ENCODE peak calls at places on chromosome 11, in ten cellular contexts. X is effector memory CD4-positive, alpha-beta T cell; Q is pancreas; Y is A549; O is iPS DF 6.9; G is CD4-positive, CD25-positive, alpha-beta regulatory T cell; F is adrenal gland; A is tibial artery; S is mesendoderm; E is fibroblast of lung. K is an unnamed sample. For H3K4me1, the result is how much of the 10 kb centered on the place peaks cover.

GRCh38 chr11:62546937-62547625 is 475 bp upstream of the AHNAK start:
- DNase-seq in S (peak), G (no peak), F (no peak), E (peak), X (no peak), Y (peak), Q (peak), A (no peak), O (no peak), K (peak)

GRCh38 chr11:67268684-67269268 is 2.5 kb downstream of the GRK2 start:
- DNase-seq in G (no peak), A (peak), X (no peak), O (no peak), Y (no peak), F (no peak), S (no peak), Q (no peak), E (no peak), K (no peak)

GRCh38 chr11:32831241-32831640 is 1.5 kb downstream of the PRRG4 start:
- DNase-seq in Y (no peak), X (no peak), Q (no peak), O (no peak), A (no peak), F (no peak), G (no peak), S (no peak), E (no peak), K (no peak)

GRCh38 chr11:130847517-130847916 is 68.8 kb downstream of the SNX19 start:
- DNase-seq in X (no peak), Q (no peak), A (no peak), O (no peak), S (no peak), G (no peak), E (peak), Y (peak), F (no peak), K (no peak)

GRCh38 chr11:74842967-74843366 is 94.3 kb downstream of the RNF169 start:
- DNase-seq in G (no peak), A (no peak), Y (no peak), S (no peak), X (no peak), E (no peak), O (no peak), Q (no peak), F (no peak), K (no peak)

GRCh38 chr11:15826826-15827225 is 529.5 kb downstream of the SOX6 start:
- DNase-seq in G (no peak), Y (peak), F (peak), Q (no peak), X (no peak), O (peak), S (peak), A (no peak), E (peak), K (peak)

GRCh38 chr11:46050065-46050464 is 71.2 kb downstream of the PHF21A start:
- DNase-seq in X (no peak), F (peak), Q (no peak), A (no peak), O (no peak), Y (no peak), S (peak), G (no peak), E (peak), K (peak)

GRCh38 chr11:16049611-16050010 is 306.7 kb downstream of the SOX6 start:
- DNase-seq in A (no peak), Y (no peak), G (no peak), S (peak), E (no peak), X (no peak), O (no peak), Q (no peak), F (no peak), K (no peak)

GRCh38 chr11:104917259-104918112 is 19.2 kb upstream of the CASP12 start:
- DNase-seq in X (no peak), O (no peak), S (no peak), E (no peak), Q (no peak), A (no peak), G (no peak), Y (no peak), F (no peak), K (no peak)

GRCh38 chr11:14300661-14301304 is 58.2 kb downstream of the RRAS2 start:
- DNase-seq in E (peak), A (peak), O (peak), X (peak), F (peak), Y (peak), G (no peak), S (peak), Q (peak), K (peak)

GRCh38 chr11:119169272-119169719 is 771 bp downstream of the NLRX1 start:
- DNase-seq in F (peak), E (peak), O (peak), A (peak), Q (no peak), S (peak), X (no peak), G (no peak), Y (peak), K (peak)

GRCh38 chr11:96097844-96098421 is 174.0 kb upstream of the MTMR2 start:
- DNase-seq in A (no peak), G (no peak), S (no peak), F (no peak), Y (no peak), E (no peak), O (no peak), X (no peak), Q (no peak), K (no peak)

GRCh38 chr11:122209619-122210377 is 93.8 kb upstream of the BLID start:
- DNase-seq in G (no peak), O (no peak), E (peak), Y (peak), S (no peak), X (no peak), A (peak), F (peak), Q (peak), K (no peak)

GRCh38 chr11:115215694-115216615 is 288.3 kb downstream of the CADM1 start:
- DNase-seq in X (no peak), Y (peak), G (no peak), E (no peak), Q (no peak), S (peak), F (no peak), O (no peak), A (no peak), K (no peak)

GRCh38 chr11:70470127-70470526 is 71.8 kb downstream of the CTTN start:
- DNase-seq in O (no peak), Q (no peak), X (no peak), F (no peak), A (no peak), S (no peak), E (peak), Y (no peak), G (no peak), K (no peak)

GRCh38 chr11:102573851-102574250 is 43.3 kb upstream of the MMP7 start:
- DNase-seq in A (no peak), O (no peak), F (no peak), S (no peak), Y (peak), E (peak), G (no peak), Q (no peak), X (no peak), K (no peak)

GRCh38 chr11:59611570-59612565 is 3.7 kb downstream of the OSBP start:
- DNase-seq in Q (peak), X (no peak), A (no peak), S (no peak), G (no peak), F (no peak), Y (no peak), E (no peak), O (no peak), K (no peak)

GRCh38 chr11:45771194-45771941 is 33.6 kb upstream of the SLC35C1 start:
- DNase-seq in Y (peak), G (peak), S (peak), F (peak), E (peak), Q (peak), A (peak), O (no peak), X (peak), K (peak)

DNA sequence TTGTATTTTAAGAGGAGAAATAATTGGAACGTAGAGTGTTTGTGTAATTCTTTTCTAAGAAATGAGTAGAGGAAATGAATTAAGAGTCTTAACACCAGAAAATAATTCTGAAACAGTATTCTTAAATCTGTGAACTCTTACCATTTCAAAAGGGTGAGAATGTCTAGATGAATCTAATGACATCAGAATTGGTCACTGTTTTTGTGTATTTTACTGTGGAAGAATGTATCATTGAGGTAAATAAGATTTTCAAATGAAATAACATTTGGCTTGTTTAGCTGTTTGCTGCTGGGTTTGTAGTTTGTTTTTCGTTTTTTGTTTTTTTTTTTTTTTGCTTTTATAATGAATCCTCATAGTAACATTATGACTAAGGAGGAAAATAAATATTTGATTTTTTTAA is 97.6 kb downstream of the EMSY start:
- DNase-seq in G (no peak), Y (no peak), A (no peak), S (no peak), F (no peak), E (no peak), X (no peak), O (no peak), Q (no peak), K (no peak)
- H3K4me3 ChIP-seq in G (no peak), Y (no peak), A (no peak), S (no peak), F (no peak), E (no peak), X (no peak), O (no peak), Q (no peak), K (no peak)

DNA sequence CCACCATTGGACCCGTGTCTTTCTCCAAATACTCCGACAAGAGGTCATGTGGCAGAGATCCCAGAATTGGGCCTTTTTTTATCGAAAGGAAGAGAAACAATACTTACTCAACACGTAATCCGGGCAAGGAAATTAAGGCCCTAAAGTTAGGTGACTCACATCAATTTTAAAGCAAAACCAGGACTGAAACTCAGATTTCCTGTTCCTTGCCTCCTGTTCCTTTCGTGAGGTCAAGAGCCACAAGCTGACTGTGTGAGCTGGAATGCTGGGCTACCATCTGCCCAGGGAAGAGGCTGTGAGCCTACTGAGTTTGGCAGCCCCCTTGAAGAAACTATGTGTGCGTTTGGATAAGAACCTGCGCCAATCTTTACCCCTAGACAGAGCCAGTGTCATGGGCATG is 27.1 kb upstream of the MRGPRX2 start:
- DNase-seq in E (peak), G (no peak), F (no peak), O (no peak), S (no peak), A (no peak), X (no peak), Y (no peak), Q (no peak), K (no peak)
- H3K4me1 ChIP-seq in E (under half), G (under half), F (under half), O (under half), S (under half), A (under half), X (under half), Y (under half), Q (under half), K (under half)

GRCh38 chr11:3058753-3059664 is 1.8 kb upstream of the CARS1 start:
- DNase-seq in X (no peak), A (no peak), F (no peak), G (no peak), O (no peak), Y (peak), Q (no peak), E (peak), S (peak), K (no peak)

GRCh38 chr11:3056296-3057068 is 741 bp downstream of the CARS1 start:
- DNase-seq in Y (no peak), S (no peak), O (no peak), G (no peak), X (no peak), A (peak), F (no peak), E (no peak), Q (no peak), K (peak)

GRCh38 chr11:3052567-3052966 is 4.7 kb downstream of the CARS1 start:
- DNase-seq in F (no peak), E (no peak), X (no peak), S (no peak), Y (no peak), Q (no peak), O (no peak), G (no peak), A (no peak), K (no peak)

GRCh38 chr11:3057069-3057963 is at the start of gene CARS1:
- DNase-seq in F (peak), E (peak), Q (peak), O (peak), G (peak), S (peak), Y (peak), A (peak), X (peak), K (peak)

GRCh38 chr11:3055881-3056280 is 1.3 kb downstream of the CARS1 start:
- DNase-seq in S (no peak), Y (no peak), O (no peak), F (no peak), Q (no peak), G (no peak), X (no peak), A (peak), E (no peak), K (no peak)
- H3K4me3 ChIP-seq in S (no peak), Y (peak), O (no peak), F (peak), Q (peak), G (peak), X (no peak), A (peak), E (peak), K (peak)

GRCh38 chr11:34356918-34357645 is 728 bp downstream of the ABTB2 start:
- DNase-seq in S (peak), Q (peak), A (peak), F (peak), G (peak), Y (peak), O (no peak), X (peak), E (peak), K (peak)
- H3K4me1 ChIP-seq in S (under half), Q (under half), A (under half), F (under half), G (under half), Y (under half), O (under half), X (under half), E (under half), K (under half)

GRCh38 chr11:6666302-6667183 is 10.9 kb upstream of the DCHS1 start:
- DNase-seq in O (no peak), S (no peak), X (no peak), G (no peak), Y (no peak), A (no peak), E (no peak), Q (no peak), F (no peak), K (no peak)

GRCh38 chr11:6667733-6668374 is 12.2 kb upstream of the DCHS1 start:
- DNase-seq in S (peak), X (peak), F (no peak), Q (no peak), E (peak), O (no peak), G (no peak), A (no peak), Y (peak), K (no peak)

GRCh38 chr11:6672006-6672405 is 11.1 kb downstream of the MRPL17 start:
- DNase-seq in A (no peak), S (no peak), E (no peak), Y (no peak), Q (no peak), F (no peak), X (no peak), O (no peak), G (no peak), K (no peak)

GRCh38 chr11:6673523-6673922 is 9.6 kb downstream of the MRPL17 start:
- DNase-seq in X (no peak), S (no peak), O (no peak), G (no peak), A (no peak), Q (no peak), F (no peak), E (no peak), Y (no peak), K (no peak)

DNA sequence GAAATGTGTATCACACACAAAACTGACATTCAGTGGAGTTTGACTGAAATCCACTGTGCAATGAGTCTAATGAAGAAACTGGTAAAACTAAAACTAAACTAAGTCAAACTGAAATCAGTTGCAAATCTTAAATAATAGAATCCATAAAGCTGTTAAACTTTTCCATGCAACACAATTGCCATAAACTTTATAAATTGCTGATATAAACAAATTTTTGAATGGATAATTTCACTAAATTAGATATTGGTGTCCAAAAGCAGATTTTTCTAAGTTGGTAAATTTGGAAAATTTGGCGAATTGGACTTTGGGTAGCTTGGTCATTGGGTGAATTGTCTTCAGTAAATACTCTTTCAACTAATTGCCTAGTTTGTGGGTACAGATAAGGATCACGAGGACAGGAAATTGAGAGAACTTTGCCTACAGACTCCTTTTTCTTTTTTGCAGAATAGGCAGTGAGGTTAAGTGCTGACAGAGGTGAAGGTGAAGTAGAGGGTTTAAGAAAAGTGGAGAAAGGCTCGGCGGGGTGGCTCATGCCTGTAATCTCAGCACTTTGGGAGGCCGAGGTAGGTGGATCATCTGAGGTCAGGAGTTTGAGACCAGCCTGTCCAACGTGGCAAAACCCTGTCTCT is 12.8 kb downstream of the MRPL17 start:
- DNase-seq in O (no peak), X (no peak), S (no peak), A (no peak), G (no peak), Y (no peak), E (no peak), F (no peak), Q (no peak), K (no peak)
- H3K4me3 ChIP-seq in O (no peak), X (no peak), S (no peak), A (no peak), G (no peak), Y (no peak), E (no peak), F (no peak), Q (no peak), K (no peak)

GRCh38 chr11:19980388-19980787 is 179.9 kb downstream of the DBX1 start:
- DNase-seq in E (peak), Q (no peak), G (no peak), A (no peak), F (no peak), O (no peak), S (no peak), Y (no peak), X (no peak), K (no peak)
- H3K4me1 ChIP-seq in E (under half), Q (under half), G (under half), A (under half), F (under half), O (under half), S (under half), Y (half or more), X (under half), K (under half)

GRCh38 chr11:121040614-121041002 is 16.7 kb downstream of the TBCEL start:
- DNase-seq in E (no peak), S (no peak), X (no peak), Q (no peak), F (no peak), G (no peak), A (no peak), O (no peak), Y (no peak), K (no peak)
- H3K4me3 ChIP-seq in E (no peak), S (no peak), X (no peak), Q (no peak), F (no peak), G (no peak), A (no peak), O (no peak), Y (no peak), K (no peak)

DNA sequence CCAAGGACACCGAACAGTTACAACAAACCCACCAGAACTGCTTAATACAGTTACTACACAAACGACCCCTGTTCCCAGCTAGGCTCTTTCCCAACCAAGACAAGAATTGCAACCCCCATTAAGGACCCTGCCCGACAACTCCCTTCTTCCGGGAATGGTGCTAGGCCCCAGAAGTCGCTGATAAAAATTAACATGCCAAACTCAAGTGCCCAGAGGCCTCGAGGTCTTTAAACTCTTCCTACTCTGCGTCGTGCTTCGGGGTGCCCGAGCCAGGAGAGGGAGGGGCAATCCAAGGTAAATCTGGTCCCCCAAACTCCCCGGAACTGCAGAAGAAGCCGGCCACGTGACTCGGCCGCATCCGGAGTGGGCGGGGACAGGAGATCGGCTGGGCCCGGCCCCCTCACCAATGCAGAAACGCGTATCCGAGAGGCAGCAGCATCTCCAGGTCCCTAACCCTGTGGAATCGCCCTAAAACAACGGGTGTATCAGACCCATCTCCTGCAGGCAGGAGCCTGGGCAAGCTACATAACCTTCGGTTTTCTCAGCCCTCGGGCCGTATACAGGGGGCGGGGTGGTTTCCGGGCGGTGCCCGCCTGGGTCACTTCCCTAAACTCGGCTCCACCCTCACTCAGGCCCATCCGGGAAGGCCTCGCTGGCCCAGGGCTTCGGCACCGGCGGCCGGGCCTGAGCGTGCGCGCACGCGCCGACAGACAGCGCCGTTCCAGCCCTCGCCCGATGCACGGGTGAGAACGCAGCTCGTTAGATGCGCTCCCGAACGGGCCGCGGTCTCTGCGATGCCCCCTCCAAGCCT is 1.1 kb downstream of the CFL1 start:
- DNase-seq in Y (peak), O (no peak), X (peak), S (peak), A (peak), F (peak), G (peak), Q (peak), E (peak), K (peak)
- H3K4me1 ChIP-seq in Y (under half), O (under half), X (under half), S (under half), A (under half), F (under half), G (half or more), Q (under half), E (under half), K (under half)

GRCh38 chr11:134412508-134413333 is 679 bp upstream of the B3GAT1 start:
- DNase-seq in S (peak), X (no peak), Y (no peak), Q (no peak), A (no peak), F (no peak), O (no peak), G (no peak), E (no peak), K (no peak)
- H3K4me3 ChIP-seq in S (no peak), X (peak), Y (peak), Q (peak), A (peak), F (peak), O (peak), G (no peak), E (no peak), K (peak)